ENCODE peak calls at places on chromosomes 4 and X, in four cellular contexts. Z is MM.1S, K is OCI-LY7, M is GM23338. I is an unnamed sample.

GRCh38 chr4:184844742-184845141 is 19.0 kb upstream of the ACSL1 start:
- DNase-seq in Z (no peak), K (no peak), M (no peak), I (no peak)

GRCh38 chr4:181952478-181952877 is 290.7 kb upstream of the TENM3 start:
- DNase-seq in Z (no peak), K (no peak), M (no peak), I (peak; percentile 61)

GRCh38 chrX:51614353-51614752 is 4.4 kb downstream of the CENPVL3 start:
- DNase-seq in Z (peak; percentile 39), K (peak; percentile 51), M (peak; percentile 70), I (peak; percentile 46)

GRCh38 chr4:51831133-51831532 is 11.8 kb upstream of the DCUN1D4 start:
- DNase-seq in Z (peak; percentile 35), K (peak; percentile 62), M (peak; percentile 83), I (peak; percentile 67)

GRCh38 chr4:4704267-4704666 is 155.2 kb upstream of the MSX1 start:
- DNase-seq in Z (no peak), K (no peak), M (no peak), I (no peak)

GRCh38 chrX:39814391-39814790 is 283.4 kb downstream of the BCOR start:
- DNase-seq in Z (peak; percentile 22), K (peak; percentile 53), M (peak; percentile 43), I (peak; percentile 39)

GRCh38 chr4:3401436-3402171 is 40.2 kb upstream of the HGFAC start:
- DNase-seq in Z (no peak), K (no peak), M (no peak), I (no peak)

GRCh38 chrX:134764202-134764785 is 106.0 kb upstream of the PLAC1 start:
- DNase-seq in Z (peak; percentile 63), K (peak; percentile 34), M (peak; percentile 87), I (no peak)

GRCh38 chr4:122764071-122764807 is 31.7 kb downstream of the BBS12 start:
- DNase-seq in Z (no peak), K (no peak), M (no peak), I (no peak)

GRCh38 chrX:40156472-40157227 is 58.9 kb upstream of the BCOR start:
- DNase-seq in Z (no peak), K (no peak), M (peak; percentile 50), I (no peak)

GRCh38 chrX:40176979-40177430 is 79.2 kb upstream of the BCOR start:
- DNase-seq in Z (peak; percentile 42), K (no peak), M (peak; percentile 26), I (peak; percentile 48)

GRCh38 chr4:102809691-102810090 is 17.7 kb downstream of the UBE2D3 start:
- DNase-seq in Z (no peak), K (no peak), M (no peak), I (no peak)

GRCh38 chr4:3206439-3207100 is 42.4 kb upstream of the MSANTD1 start:
- DNase-seq in Z (no peak), K (no peak), M (no peak), I (no peak)

GRCh38 chr4:80360102-80360501 is 24.6 kb downstream of the CFAP299 start:
- DNase-seq in Z (no peak), K (no peak), M (peak; percentile 10), I (no peak)

GRCh38 chr4:118388621-118389020 is 35.8 kb upstream of the PRSS12 start:
- DNase-seq in Z (no peak), K (no peak), M (no peak), I (no peak)

GRCh38 chr4:78608684-78609083 is 57.1 kb downstream of the ANXA3 start:
- DNase-seq in Z (no peak), K (no peak), M (no peak), I (no peak)

GRCh38 chr4:7103599-7104365 is 35.9 kb upstream of the GRPEL1 start:
- DNase-seq in Z (no peak), K (no peak), M (no peak), I (peak; percentile 92)

GRCh38 chr4:69054578-69055200 is 41.6 kb upstream of the UGT2B7 start:
- DNase-seq in Z (no peak), K (no peak), M (no peak), I (peak; percentile 35)

GRCh38 chr4:962231-963208 is 10.8 kb downstream of the DGKQ start:
- DNase-seq in Z (no peak), K (peak; percentile 11), M (no peak), I (no peak)

GRCh38 chr4:6910340-6910959 is 824 bp downstream of the TBC1D14 start:
- DNase-seq in Z (no peak), K (no peak), M (peak; percentile 65), I (peak; percentile 59)

GRCh38 chrX:120463241-120463640 is 5.9 kb downstream of the LAMP2 start:
- DNase-seq in Z (no peak), K (no peak), M (no peak), I (no peak)

GRCh38 chr4:8083086-8083825 is 75.4 kb downstream of the ABLIM2 start:
- DNase-seq in Z (no peak), K (no peak), M (no peak), I (no peak)

GRCh38 chr4:123359449-123360306 is 36.9 kb upstream of the SPRY1 start:
- DNase-seq in Z (no peak), K (peak; percentile 73), M (no peak), I (no peak)

GRCh38 chr4:78864405-78865024 is 74.7 kb downstream of the PAQR3 start:
- DNase-seq in Z (peak; percentile 80), K (peak; percentile 86), M (peak; percentile 72), I (peak; percentile 83)

GRCh38 chrX:118522230-118522926 is 26.8 kb downstream of the DOCK11 start:
- DNase-seq in Z (no peak), K (no peak), M (no peak), I (no peak)

GRCh38 chrX:149962859-149963757 is 24.8 kb upstream of the EOLA2 start:
- DNase-seq in Z (peak; percentile 6), K (peak; percentile 39), M (peak; percentile 61), I (peak; percentile 61)

GRCh38 chr4:189773909-189774308 is 166.8 kb upstream of the FRG1 start:
- DNase-seq in Z (no peak), K (no peak), M (no peak), I (peak; percentile 27)

GRCh38 chr4:48898733-48899431 is 7.7 kb downstream of the OCIAD2 start:
- DNase-seq in Z (no peak), K (peak; percentile 28), M (no peak), I (no peak)

DNA sequence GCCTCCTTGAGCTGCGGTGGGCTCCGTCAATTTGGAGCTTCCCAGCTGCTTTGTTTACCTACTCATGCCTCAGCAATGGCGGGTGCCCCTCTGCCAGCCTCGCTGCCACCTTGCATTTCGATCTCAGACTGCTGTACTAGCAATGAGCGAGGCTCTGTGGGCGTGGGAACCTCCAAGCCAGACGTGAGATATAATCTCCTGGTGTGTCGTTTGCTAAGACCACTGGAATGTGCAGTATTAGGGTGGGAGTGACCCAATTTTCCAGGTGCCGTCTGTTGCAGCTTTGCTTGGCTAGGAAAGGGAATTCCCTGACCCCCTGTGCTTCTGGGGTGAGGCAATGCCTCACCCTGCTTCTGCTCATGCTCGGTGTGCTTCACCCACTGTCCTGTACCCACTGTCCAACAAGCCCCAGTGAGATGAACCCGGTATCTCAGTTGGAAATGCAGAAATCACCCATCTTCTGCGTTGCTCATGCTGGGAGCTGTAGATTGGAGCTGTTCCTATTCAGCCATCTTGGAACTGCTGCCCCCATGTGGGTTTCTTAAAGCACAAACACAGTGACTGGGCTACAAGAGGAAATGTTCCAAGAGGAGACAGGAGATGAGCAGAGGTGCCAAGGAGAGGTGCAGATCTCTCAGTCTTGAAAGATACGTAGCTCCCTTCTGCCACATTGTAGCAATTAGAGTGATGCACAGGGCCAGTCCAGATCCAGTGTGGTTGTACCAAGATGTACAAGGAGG is 193.0 kb upstream of the IGFBP7 start:
- DNase-seq in Z (no peak), K (no peak), M (no peak), I (no peak)
- TF ChIP-seq CTCF in Z (no peak), K (no peak), M (peak; percentile 60), I (peak; percentile 15)

GRCh38 chr4:176638992-176639391 is 153.7 kb downstream of the VEGFC start:
- DNase-seq in Z (no peak), K (no peak), M (no peak), I (no peak)
- TF ChIP-seq EZH2phosphoT487 in Z (no peak), K (no peak), M (no peak), I (no peak)

GRCh38 chr4:75892508-75892907 is 9.7 kb downstream of the PPEF2 start:
- DNase-seq in Z (no peak), K (no peak), M (peak; percentile 74), I (no peak)
- TF ChIP-seq CTCF in Z (peak; percentile 25), K (no peak), M (peak; percentile 8), I (no peak)

GRCh38 chrX:71183341-71183740 is 38.7 kb downstream of the NLGN3 start:
- DNase-seq in Z (no peak), K (no peak), M (peak; percentile 8), I (no peak)

GRCh38 chrX:71184092-71184491 is 38.9 kb upstream of the GJB1 start:
- DNase-seq in Z (no peak), K (no peak), M (no peak), I (no peak)

GRCh38 chrX:71181910-71182799 is 37.5 kb downstream of the NLGN3 start:
- DNase-seq in Z (peak; percentile 94), K (peak; percentile 90), M (peak; percentile 94), I (peak; percentile 91)

GRCh38 chrX:71178908-71179307 is 34.3 kb downstream of the NLGN3 start:
- DNase-seq in Z (peak; percentile 63), K (peak; percentile 64), M (peak; percentile 78), I (peak; percentile 73)

DNA sequence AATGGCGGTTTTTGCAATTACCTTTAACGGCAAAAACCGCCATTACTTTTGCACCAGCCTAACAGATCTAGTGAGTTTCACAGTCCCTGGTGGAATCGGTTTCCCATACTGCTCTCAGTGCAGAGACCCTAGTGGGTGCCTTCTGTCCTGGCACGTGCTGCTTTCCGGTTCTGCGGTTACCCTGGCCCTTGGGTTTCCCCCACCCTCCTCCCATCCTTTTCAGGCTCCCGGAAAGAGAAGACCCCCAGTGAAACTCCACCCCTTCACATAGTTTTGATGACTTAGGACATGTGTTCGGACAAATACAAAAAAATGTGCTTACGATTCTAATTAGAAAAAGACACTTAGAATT is 36.9 kb downstream of the NLGN3 start:
- DNase-seq in Z (peak; percentile 52), K (peak; percentile 57), M (no peak), I (no peak)
- TF ChIP-seq EZH2phosphoT487 in Z (no peak), K (no peak), M (no peak), I (no peak)

I was measured in hepatocyte.